ENCODE peak calls at places on chromosome 15, in seven cellular contexts. R is stimulated activated CD4-positive, alpha-beta T cell treated with anti-CD3 and anti-CD28 coated beads, Interleukin-15, amount 100 ng/mL, for 1 hour; M is stimulated activated naive CD8-positive, alpha-beta T cell treated with anti-CD3 and anti-CD28 coated beads, Interleukin-15, amount 100 ng/mL, for 72 hours; E is fibroblast of lung; Y is PC-3; I is NCI-H460; H is kidney glomerular epithelial cell. S is an unnamed sample.

GRCh38 chr15:85897818-85898717 is 103.3 kb upstream of the KLHL25 start:
- DNase-seq in H (no peak), R (no peak), Y (no peak), M (no peak), I (no peak), E (no peak), S (no peak)

GRCh38 chr15:81362790-81363189 is 11.2 kb downstream of the TMC3 start:
- DNase-seq in E (no peak), Y (peak; percentile 19), H (no peak), I (no peak), R (no peak), M (no peak), S (peak; percentile 25)

GRCh38 chr15:90690585-90690984 is 26.6 kb upstream of the BLM start:
- DNase-seq in E (peak; percentile 4), I (no peak), Y (no peak), M (no peak), R (no peak), H (no peak), S (no peak)

GRCh38 chr15:66841953-66842681 is 140.1 kb downstream of the SMAD6 start:
- DNase-seq in M (no peak), R (no peak), Y (peak; percentile 82), I (peak; percentile 69), E (peak; percentile 94), H (peak; percentile 87), S (peak; percentile 94)

GRCh38 chr15:60363024-60363674 is 34.6 kb downstream of the ANXA2 start:
- DNase-seq in I (no peak), M (no peak), E (no peak), Y (no peak), R (no peak), H (no peak), S (no peak)

GRCh38 chr15:76840830-76841460 is 64.2 kb downstream of the SCAPER start:
- DNase-seq in M (no peak), H (peak; percentile 35), Y (peak; percentile 53), R (no peak), I (peak; percentile 34), E (peak; percentile 67), S (peak; percentile 48)

GRCh38 chr15:29934251-29934650 is 112.0 kb upstream of the TJP1 start:
- DNase-seq in R (no peak), Y (peak; percentile 99), E (peak; percentile 87), M (no peak), I (peak; percentile 57), H (no peak), S (peak; percentile 87)

GRCh38 chr15:78220713-78221112 is 13.7 kb downstream of the ACSBG1 start:
- DNase-seq in E (peak; percentile 30), I (no peak), Y (no peak), R (no peak), H (no peak), M (no peak), S (no peak)

GRCh38 chr15:28861031-28861534 is 12.6 kb upstream of the GOLGA6L7 start:
- DNase-seq in I (no peak), Y (no peak), E (peak; percentile 65), M (no peak), H (no peak), R (no peak), S (no peak)

GRCh38 chr15:71048913-71049675 is 66.2 kb upstream of the THSD4 start:
- DNase-seq in R (no peak), Y (peak; percentile 86), M (no peak), I (no peak), E (peak; percentile 94), H (peak; percentile 93), S (peak; percentile 80)

GRCh38 chr15:50181983-50182232 is at the start of gene SLC27A2:
- DNase-seq in H (no peak), Y (peak; percentile 53), E (peak; percentile 3), I (no peak), R (no peak), M (no peak), S (peak; percentile 44)

GRCh38 chr15:49712846-49713450 is 92.1 kb downstream of the DTWD1 start:
- DNase-seq in I (no peak), H (no peak), Y (no peak), E (no peak), R (no peak), M (no peak), S (no peak)

GRCh38 chr15:89139613-89140499 is 51.6 kb downstream of the ABHD2 start:
- DNase-seq in R (no peak), H (no peak), I (no peak), M (no peak), E (peak; percentile 27), Y (no peak), S (no peak)

GRCh38 chr15:28105793-28106192 is 6.7 kb upstream of the OCA2 start:
- DNase-seq in H (no peak), M (no peak), E (no peak), R (no peak), Y (no peak), I (no peak), S (no peak)

GRCh38 chr15:43329222-43329959 is 982 bp downstream of the LCMT2 start:
- DNase-seq in I (no peak), R (no peak), Y (no peak), E (peak; percentile 52), H (no peak), M (no peak), S (peak; percentile 39)

GRCh38 chr15:90956551-90957104 is 1.9 kb downstream of the RCCD1 start:
- DNase-seq in E (peak; percentile 71), I (peak; percentile 55), Y (peak; percentile 81), M (peak; percentile 45), H (peak; percentile 33), R (peak; percentile 51), S (peak; percentile 66)

GRCh38 chr15:92277776-92278175 is 115.9 kb upstream of the ST8SIA2 start:
- DNase-seq in I (peak; percentile 45), Y (peak; percentile 35), E (no peak), H (no peak), R (no peak), M (no peak), S (peak; percentile 17)

GRCh38 chr15:82919231-82919886 is 33.2 kb downstream of the HOMER2 start:
- DNase-seq in Y (peak; percentile 53), H (peak; percentile 24), I (no peak), M (no peak), R (no peak), E (no peak), S (peak; percentile 96)

GRCh38 chr15:64314456-64314855 is 41.5 kb downstream of the CSNK1G1 start:
- DNase-seq in H (no peak), R (no peak), M (no peak), Y (no peak), I (no peak), E (no peak), S (no peak)

GRCh38 chr15:88465633-88466219 is 1.5 kb downstream of the MRPL46 start:
- DNase-seq in M (no peak), Y (peak; percentile 73), I (no peak), R (no peak), H (no peak), E (peak; percentile 69), S (peak; percentile 82)

GRCh38 chr15:38378162-38378560 is 75.8 kb upstream of the FAM98B start:
- DNase-seq in R (no peak), M (no peak), Y (no peak), I (no peak), E (peak; percentile 57), H (no peak), S (peak; percentile 23)

GRCh38 chr15:48644827-48645557 is 517 bp downstream of the FBN1 start:
- DNase-seq in Y (peak; percentile 37), H (peak; percentile 47), I (peak; percentile 15), E (peak; percentile 76), M (peak; percentile 22), R (no peak), S (peak; percentile 53)

GRCh38 chr15:50452927-50453326 is 28.7 kb downstream of the USP8 start:
- DNase-seq in Y (no peak), H (no peak), R (no peak), E (peak; percentile 42), M (no peak), I (no peak), S (no peak)

GRCh38 chr15:73716417-73716816 is 32.2 kb downstream of the CD276 start:
- DNase-seq in I (no peak), H (no peak), E (no peak), M (no peak), R (no peak), Y (no peak), S (no peak)

GRCh38 chr15:71775857-71776256 is 34.5 kb upstream of the NR2E3 start:
- DNase-seq in H (no peak), I (no peak), R (no peak), M (no peak), Y (no peak), E (no peak), S (no peak)

GRCh38 chr15:88498991-88499390 is 31.5 kb downstream of the MRPS11 start:
- DNase-seq in R (no peak), E (no peak), H (no peak), M (no peak), Y (no peak), I (no peak), S (no peak)

GRCh38 chr15:59828262-59828661 is 139.1 kb upstream of the BNIP2 start:
- DNase-seq in E (no peak), R (no peak), H (no peak), M (no peak), Y (no peak), I (no peak), S (peak; percentile 25)

GRCh38 chr15:100133001-100133400 is 208.8 kb downstream of the ADAMTS17 start:
- DNase-seq in M (no peak), E (no peak), Y (no peak), I (no peak), R (no peak), H (no peak), S (no peak)